ENCODE peak calls at places on chromosomes 12 and 14, in nine cellular contexts. A is A673; Y is CD8-positive, alpha-beta memory T cell; C is prostate gland; G is mammary epithelial cell; O is mucosa of descending colon; R is astrocyte; M is ascending aorta; U is pancreas. I is an unnamed sample. For H3K36me3, the result is how much of the 10 kb centered on the place peaks cover.

GRCh38 chr14:105023144-105023543 is 2.3 kb upstream of the CDCA4 start:
- DNase-seq in R (no peak), U (no peak), Y (no peak), C (no peak), O (no peak), A (peak), G (no peak), M (no peak), I (peak)

GRCh38 chr12:54173066-54173726 is 15.6 kb downstream of the SMUG1 start:
- DNase-seq in G (peak), A (peak), M (no peak), O (peak), C (peak), R (no peak), U (no peak), Y (peak), I (peak)

GRCh38 chr14:42057176-42057575 is 450.5 kb downstream of the LRFN5 start:
- DNase-seq in A (peak), Y (no peak), C (no peak), U (no peak), O (no peak), M (no peak), R (peak), G (no peak), I (no peak)

GRCh38 chr14:53011053-53011462 is 60.2 kb upstream of the FERMT2 start:
- DNase-seq in C (no peak), R (peak), M (peak), Y (no peak), U (no peak), A (peak), G (peak), O (peak), I (peak)

GRCh38 chr14:103023881-103024473 is 33.4 kb downstream of the CDC42BPB start:
- DNase-seq in Y (no peak), M (peak), G (no peak), R (peak), U (no peak), O (no peak), A (peak), C (no peak), I (peak)

GRCh38 chr12:108629824-108630476 is 3.7 kb downstream of the SELPLG start:
- DNase-seq in A (no peak), R (peak), Y (peak), O (no peak), C (no peak), U (no peak), M (no peak), G (peak), I (peak)

GRCh38 chr12:4027412-4027811 is 154.2 kb upstream of the PARP11 start:
- DNase-seq in O (peak), M (no peak), U (no peak), C (no peak), R (no peak), G (no peak), A (no peak), Y (peak), I (peak)

GRCh38 chr14:51327376-51327775 is 87.3 kb downstream of the TMX1 start:
- DNase-seq in R (peak), A (no peak), M (no peak), G (peak), Y (no peak), C (no peak), O (no peak), U (no peak), I (no peak)

GRCh38 chr14:76391981-76392690 is 16.2 kb downstream of the ESRRB start:
- DNase-seq in G (peak), A (no peak), U (no peak), O (no peak), R (no peak), Y (no peak), M (no peak), C (no peak), I (no peak)

DNA sequence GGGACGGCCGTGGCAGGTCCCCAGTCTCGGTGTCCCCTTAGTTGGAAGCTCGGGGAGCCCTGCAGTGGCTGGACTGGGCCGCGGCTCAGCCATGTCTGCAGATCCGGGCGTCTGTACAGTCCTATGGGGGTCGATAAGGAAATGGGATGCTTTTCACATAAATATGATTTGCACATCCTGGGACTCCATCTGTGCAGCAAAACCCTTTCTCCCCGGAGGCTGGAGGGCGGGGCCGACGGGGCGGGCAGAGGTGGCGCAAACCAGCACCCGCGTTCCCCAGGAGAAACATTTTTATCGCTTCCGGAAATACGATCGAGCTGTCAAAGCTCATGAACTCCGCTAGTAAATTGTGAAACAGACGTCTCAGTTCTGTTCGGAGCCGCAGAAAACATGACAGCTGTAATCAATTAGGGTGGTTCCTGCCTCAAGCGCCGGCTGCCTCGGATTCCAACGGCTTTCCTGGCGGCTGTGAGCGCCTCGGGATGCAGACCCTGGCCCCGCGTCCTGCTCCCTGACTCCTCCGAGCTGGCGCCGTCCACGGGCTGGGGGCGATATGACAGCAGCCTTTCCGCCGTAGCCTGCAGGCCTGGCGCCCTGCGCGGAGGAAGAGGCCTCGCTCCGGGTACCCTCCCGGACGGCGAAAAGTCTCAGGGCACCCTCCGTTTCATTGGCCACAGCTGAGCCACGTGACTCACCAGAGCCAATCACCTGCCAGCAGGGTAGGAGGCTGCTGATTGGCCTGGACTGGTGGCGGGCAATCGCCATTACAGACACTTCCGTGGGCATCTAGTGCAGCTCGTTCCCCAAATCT is 23.0 kb downstream of the DIO3 start:
- DNase-seq in G (no peak), M (no peak), C (no peak), U (peak), O (no peak), R (no peak), A (peak), Y (no peak), I (peak)
- H3K4me3 ChIP-seq in G (no peak), M (no peak), C (no peak), U (no peak), O (no peak), R (no peak), A (peak), Y (no peak), I (peak)

DNA sequence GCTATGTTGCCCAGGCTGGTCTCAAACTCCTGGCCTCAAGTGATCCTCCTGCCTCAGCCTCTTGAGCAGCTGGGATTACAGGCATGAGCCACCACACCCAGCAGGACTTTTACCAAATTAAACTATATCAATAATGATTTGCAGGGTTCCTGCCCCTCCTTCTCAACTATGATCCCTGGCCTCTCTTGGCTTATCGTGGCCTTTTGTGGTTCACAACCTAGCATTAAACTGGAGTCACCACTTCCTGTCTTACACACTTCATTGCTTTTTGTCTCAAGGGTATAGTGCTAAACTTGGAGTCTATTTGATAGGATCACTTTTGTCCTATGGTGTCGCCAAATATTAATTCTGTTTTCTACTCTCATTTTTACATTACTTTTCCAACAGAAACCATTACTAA is 64.5 kb downstream of the SEC23A start:
- DNase-seq in A (no peak), R (no peak), U (no peak), C (no peak), Y (no peak), O (no peak), G (no peak), M (no peak), I (no peak)
- H3K36me3 ChIP-seq in A (under half), R (half or more), U (under half), C (under half), Y (under half), O (under half), G (under half), M (half or more), I (under half)

GRCh38 chr14:92785601-92786426 is 8.3 kb upstream of the GOLGA5 start:
- DNase-seq in R (peak), M (peak), G (peak), C (no peak), Y (no peak), A (no peak), U (no peak), O (no peak), I (peak)
- H3K4me3 ChIP-seq in R (no peak), M (no peak), G (no peak), C (no peak), Y (no peak), A (no peak), U (no peak), O (no peak), I (no peak)

DNA sequence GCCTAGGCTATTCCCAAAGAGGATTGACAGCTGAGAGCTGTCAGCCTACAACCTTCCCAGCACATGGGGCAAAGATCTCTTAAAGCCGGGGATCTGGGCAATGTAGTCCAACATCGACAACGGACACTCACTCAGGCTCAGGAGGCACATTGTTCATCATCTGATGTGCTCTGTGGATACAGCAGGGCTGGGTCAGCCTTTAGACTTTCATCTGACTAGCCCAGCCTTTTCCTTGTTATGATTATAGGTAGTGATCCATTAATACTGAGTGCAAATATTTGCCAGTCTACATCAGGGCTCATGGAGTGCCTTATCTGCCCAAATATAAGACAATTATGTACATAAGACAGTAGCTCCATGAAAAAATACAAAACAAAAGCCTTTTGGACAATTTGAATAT is 248.2 kb upstream of the FOXN3 start:
- DNase-seq in M (no peak), U (no peak), R (no peak), Y (no peak), A (no peak), G (no peak), C (no peak), O (peak), I (no peak)
- H3K36me3 ChIP-seq in M (under half), U (under half), R (under half), Y (under half), A (under half), G (under half), C (under half), O (under half), I (under half)

GRCh38 chr14:68705741-68706283 is 87.1 kb downstream of the ZFP36L1 start:
- DNase-seq in Y (no peak), A (no peak), M (no peak), G (peak), U (no peak), C (peak), O (peak), R (no peak), I (no peak)
- H3K4me3 ChIP-seq in Y (no peak), A (no peak), M (no peak), G (no peak), U (no peak), C (no peak), O (no peak), R (no peak), I (no peak)

GRCh38 chr12:32106517-32107366 is at the start of gene BICD1:
- DNase-seq in U (peak), O (peak), R (peak), G (peak), Y (peak), A (peak), C (peak), M (peak), I (peak)

GRCh38 chr12:32104572-32105355 is 1.9 kb upstream of the BICD1 start:
- DNase-seq in R (no peak), C (no peak), O (no peak), G (no peak), Y (no peak), M (no peak), U (no peak), A (no peak), I (no peak)

GRCh38 chr12:32108829-32109228 is 2.2 kb downstream of the BICD1 start:
- DNase-seq in R (no peak), Y (no peak), A (no peak), U (no peak), M (no peak), C (no peak), G (no peak), O (no peak), I (no peak)

GRCh38 chr12:32107376-32108267 is 975 bp downstream of the BICD1 start:
- DNase-seq in C (no peak), Y (peak), A (peak), R (peak), U (no peak), M (no peak), G (peak), O (no peak), I (peak)

GRCh38 chr12:32106153-32106516 is 512 bp upstream of the BICD1 start:
- DNase-seq in G (no peak), A (no peak), O (no peak), R (no peak), Y (peak), M (no peak), C (peak), U (no peak), I (no peak)
- H3K36me3 ChIP-seq in G (under half), A (under half), O (under half), R (under half), Y (under half), M (under half), C (under half), U (under half), I (under half)

DNA sequence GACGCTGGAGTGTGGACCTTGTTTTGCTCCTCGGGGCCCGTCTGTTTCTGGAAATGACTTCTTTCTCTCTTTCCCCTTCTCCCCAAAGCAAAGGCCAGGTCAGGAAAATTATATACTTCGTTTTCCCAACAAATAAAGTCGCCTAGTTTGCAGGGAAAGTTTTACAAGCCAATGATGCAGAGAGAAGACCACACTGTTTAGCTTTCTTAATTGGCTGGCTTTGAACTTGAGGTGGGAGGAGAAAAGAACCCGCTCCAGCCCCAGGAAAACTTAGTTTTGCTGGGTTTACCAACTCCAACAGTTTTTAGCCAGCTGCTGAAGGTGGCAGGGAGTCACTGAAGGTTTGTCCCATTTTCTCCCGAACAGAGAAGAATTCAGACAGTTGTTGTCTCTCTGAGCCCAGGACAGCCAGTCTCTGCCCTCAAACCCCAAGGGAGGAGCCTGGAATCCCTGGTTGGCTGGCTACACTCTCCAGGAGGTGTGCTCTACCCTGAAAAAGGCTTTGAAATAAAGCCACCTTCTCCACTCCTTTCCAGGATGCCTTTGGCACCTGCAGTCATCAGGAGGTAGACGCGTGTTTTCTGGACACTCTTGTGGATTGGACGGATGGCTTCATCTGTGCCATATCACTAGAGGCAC is 24.8 kb downstream of the BCL11B start:
- DNase-seq in O (no peak), A (no peak), G (no peak), U (no peak), Y (no peak), R (no peak), M (no peak), C (no peak), I (no peak)
- H3K4me3 ChIP-seq in O (no peak), A (no peak), G (no peak), U (no peak), Y (peak), R (no peak), M (no peak), C (no peak), I (no peak)

GRCh38 chr14:74867673-74868072 is 8.3 kb downstream of the PROX2 start:
- DNase-seq in U (no peak), R (peak), O (peak), C (no peak), Y (peak), M (peak), A (no peak), G (no peak), I (no peak)

GRCh38 chr14:74871819-74872218 is 4.1 kb downstream of the PROX2 start:
- DNase-seq in Y (no peak), R (no peak), U (no peak), O (no peak), A (no peak), C (no peak), M (peak), G (no peak), I (no peak)

GRCh38 chr14:74865156-74865555 is 10.8 kb downstream of the PROX2 start:
- DNase-seq in O (no peak), Y (no peak), M (no peak), C (no peak), A (no peak), R (no peak), U (no peak), G (no peak), I (no peak)

GRCh38 chr14:74866708-74867389 is 9.1 kb downstream of the PROX2 start:
- DNase-seq in U (no peak), M (peak), R (no peak), Y (no peak), A (no peak), C (no peak), G (no peak), O (no peak), I (no peak)

DNA sequence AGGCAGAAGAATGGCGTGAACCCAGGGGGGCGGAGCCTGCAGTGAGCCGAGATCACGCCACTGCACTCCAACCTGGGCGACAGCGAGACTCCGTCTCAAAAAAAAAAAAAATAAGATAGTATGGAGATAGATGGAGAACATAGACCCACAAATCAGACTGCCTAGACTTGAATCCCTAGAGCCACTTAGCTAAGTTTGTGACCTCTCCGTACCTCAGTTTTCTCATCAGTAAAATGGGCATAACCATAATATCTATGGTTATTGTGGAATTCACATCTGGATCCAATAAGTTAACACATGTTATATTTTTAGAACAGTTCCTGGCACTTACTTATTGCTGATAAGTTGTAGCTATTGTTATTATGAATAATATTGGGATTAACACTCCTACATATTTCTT is 7.2 kb downstream of the PROX2 start:
- DNase-seq in M (no peak), Y (no peak), C (no peak), U (no peak), G (no peak), O (no peak), R (no peak), A (no peak), I (no peak)
- H3K36me3 ChIP-seq in M (under half), Y (under half), C (under half), U (under half), G (under half), O (under half), R (under half), A (under half), I (under half)

DNA sequence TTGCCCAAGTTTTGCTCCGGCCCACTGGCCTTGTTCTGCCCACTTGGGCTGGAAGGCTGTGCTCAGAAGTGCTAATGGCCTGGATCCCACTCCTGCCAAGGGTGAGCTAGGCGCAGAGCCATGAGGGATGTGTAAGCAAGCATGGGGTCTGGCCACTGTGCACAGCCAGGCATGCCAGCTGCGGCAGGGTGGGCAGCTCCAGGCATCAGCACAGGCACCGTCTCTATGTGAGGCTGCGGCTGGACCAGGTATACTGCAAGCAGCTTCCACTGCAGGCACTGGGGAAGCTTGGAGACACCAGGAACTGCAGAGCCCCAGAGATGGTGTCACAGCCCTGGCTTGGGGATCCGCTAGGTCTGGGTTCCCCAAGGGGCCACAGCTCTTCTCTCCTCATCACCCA is 264.9 kb downstream of the LRIG3 start:
- DNase-seq in R (no peak), C (no peak), G (no peak), U (peak), O (no peak), M (no peak), Y (no peak), A (no peak), I (peak)
- H3K4me3 ChIP-seq in R (no peak), C (no peak), G (no peak), U (no peak), O (no peak), M (no peak), Y (no peak), A (no peak), I (no peak)

DNA sequence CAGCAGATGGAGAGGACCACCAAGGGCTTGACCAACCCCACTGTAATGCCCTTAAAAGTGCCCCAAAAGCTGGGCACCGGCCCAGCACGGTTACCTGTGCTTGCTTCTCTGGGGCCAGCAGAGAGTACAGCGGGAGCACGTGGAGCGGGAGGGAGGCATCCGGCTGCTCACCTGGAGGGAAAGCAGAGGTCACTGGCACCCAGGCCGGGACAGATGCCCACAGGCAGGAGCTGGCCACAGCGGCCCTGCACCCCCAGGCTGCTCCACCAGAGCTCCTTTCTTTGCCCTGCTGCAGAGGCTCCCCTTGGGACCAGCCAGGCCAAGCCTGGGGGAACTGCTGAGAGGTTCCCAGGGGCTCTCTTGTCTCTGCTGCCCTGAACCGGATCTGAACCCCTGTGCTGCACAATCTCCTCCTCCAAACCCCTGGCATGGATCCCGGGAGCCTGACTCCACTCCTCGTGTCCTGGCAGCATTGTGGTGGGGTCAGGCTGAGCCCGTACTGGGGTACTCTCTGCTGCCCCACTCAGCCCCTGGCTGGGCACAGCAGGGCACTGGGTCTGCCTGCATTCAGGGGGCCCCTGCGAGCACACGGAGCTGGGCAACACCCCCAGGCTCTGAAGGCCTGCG is 24.0 kb downstream of the DHX37 start:
- DNase-seq in M (no peak), U (peak), C (no peak), R (no peak), G (no peak), Y (no peak), A (no peak), O (no peak), I (no peak)
- H3K36me3 ChIP-seq in M (half or more), U (under half), C (under half), R (under half), G (under half), Y (under half), A (under half), O (under half), I (under half)

I was measured in MG63.